ENCODE peak calls at places on chromosomes 16 and 17, in six cellular contexts. Q is NCI-H1048; Z is choroid plexus epithelial cell; W is H9; G is stimulated activated CD8-positive, alpha-beta memory T cell treated with anti-CD3 and anti-CD28 coated beads, Interleukin-7, amount 100 ng/mL, for 1 hour; V is NCI-H1417. C is an unnamed sample.

GRCh38 chr17:5592382-5592781 is 8.1 kb upstream of the NLRP1 start:
- DNase-seq in Q (no peak), Z (peak), W (peak), G (no peak), V (peak), C (no peak)

GRCh38 chr16:87979352-87979751 is 28.1 kb downstream of the BANP start:
- DNase-seq in Q (no peak), Z (no peak), W (no peak), G (no peak), V (no peak), C (no peak)

GRCh38 chr17:3647251-3647650 is 10.7 kb downstream of the CTNS start:
- DNase-seq in Q (no peak), Z (no peak), W (no peak), G (no peak), V (no peak), C (no peak)

GRCh38 chr17:9987779-9988585 is 82.9 kb upstream of the RCVRN start:
- DNase-seq in Q (no peak), Z (peak), W (peak), G (peak), V (no peak), C (no peak)

GRCh38 chr17:64635647-64636305 is 26.3 kb downstream of the SMURF2 start:
- DNase-seq in Q (no peak), Z (peak), W (no peak), G (no peak), V (no peak), C (no peak)

GRCh38 chr16:4217246-4218131 is 24.4 kb downstream of the SRL start:
- DNase-seq in Q (no peak), Z (peak), W (no peak), G (no peak), V (peak), C (no peak)

GRCh38 chr17:55437165-55437605 is 15.6 kb upstream of the MMD start:
- DNase-seq in Q (no peak), Z (peak), W (no peak), G (no peak), V (peak), C (peak)

GRCh38 chr16:11198817-11199216 is 57.2 kb downstream of the SOCS1 start:
- DNase-seq in Q (no peak), Z (no peak), W (no peak), G (no peak), V (no peak), C (no peak)

GRCh38 chr17:4161179-4161559 is 18.2 kb downstream of the CYB5D2 start:
- DNase-seq in Q (no peak), Z (peak), W (peak), G (no peak), V (peak), C (no peak)

GRCh38 chr17:77727216-77727615 is 231.3 kb upstream of the TNRC6C start:
- DNase-seq in Q (no peak), Z (no peak), W (peak), G (no peak), V (no peak), C (no peak)

GRCh38 chr17:78781339-78782304 is at the start of gene CYTH1:
- DNase-seq in Q (no peak), Z (peak), W (peak), G (no peak), V (peak), C (no peak)

GRCh38 chr17:41540921-41541625 is 13.0 kb upstream of the KRT19 start:
- DNase-seq in Q (no peak), Z (no peak), W (no peak), G (no peak), V (peak), C (no peak)

GRCh38 chr17:42608692-42609181 is 437 bp downstream of the RETREG3 start:
- DNase-seq in Q (no peak), Z (peak), W (no peak), G (no peak), V (peak), C (no peak)